ENCODE peak calls at places on chromosomes 13 and 19, in four cellular contexts. L is SK-N-SH, S is HepG2, G is GM12878. R is an unnamed sample.
A peak's percentile ranks its signal among the peaks of the same experiment; 100 is the strongest.

GRCh38 chr19:31553112-31553843 is 204.0 kb upstream of the TSHZ3 start:
- DNase-seq in L (peak; percentile 42), S (no peak), G (no peak), R (no peak)

GRCh38 chr13:29901714-29902631 is 51.6 kb upstream of the UBL3 start:
- DNase-seq in L (no peak), S (no peak), G (no peak), R (no peak)

GRCh38 chr13:41289463-41289881 is 21.6 kb upstream of the NAA16 start:
- DNase-seq in L (no peak), S (peak; percentile 97), G (no peak), R (no peak)

GRCh38 chr19:39409207-39409885 is 2.7 kb downstream of the ZFP36 start:
- DNase-seq in L (peak; percentile 75), S (peak; percentile 61), G (no peak), R (peak; percentile 81)

GRCh38 chr19:17090501-17091074 is 15.0 kb downstream of the MYO9B start:
- DNase-seq in L (no peak), S (no peak), G (no peak), R (no peak)

GRCh38 chr19:49441210-49441959 is at the start of gene SLC17A7:
- DNase-seq in L (peak; percentile 85), S (no peak), G (no peak), R (peak; percentile 87)

GRCh38 chr19:33722456-33723239 is 74.0 kb upstream of the KCTD15 start:
- DNase-seq in L (peak; percentile 65), S (no peak), G (no peak), R (no peak)

GRCh38 chr19:48713041-48713863 is 6.3 kb downstream of the MAMSTR start:
- DNase-seq in L (peak; percentile 59), S (no peak), G (no peak), R (peak; percentile 67)

GRCh38 chr13:70835349-70835748 is 727.1 kb upstream of the KLHL1 start:
- DNase-seq in L (peak; percentile 14), S (no peak), G (no peak), R (no peak)

GRCh38 chr19:1945899-1946298 is 4.9 kb downstream of the CSNK1G2 start:
- DNase-seq in L (peak; percentile 93), S (peak; percentile 58), G (no peak), R (peak; percentile 56)

GRCh38 chr19:38671654-38672053 is 24.2 kb downstream of the ACTN4 start:
- DNase-seq in L (no peak), S (no peak), G (no peak), R (no peak)

GRCh38 chr13:27794075-27794691 is 1.9 kb downstream of the GSX1 start:
- DNase-seq in L (no peak), S (no peak), G (no peak), R (no peak)

GRCh38 chr19:13207237-13208130 is 57.3 kb downstream of the IER2 start:
- DNase-seq in L (no peak), S (no peak), G (no peak), R (no peak)

GRCh38 chr19:46715620-46716012 is 1.3 kb downstream of the PRKD2 start:
- DNase-seq in L (no peak), S (no peak), G (no peak), R (no peak)

GRCh38 chr13:23960566-23961156 is 63.4 kb upstream of the C1QTNF9B start:
- DNase-seq in L (no peak), S (peak; percentile 30), G (no peak), R (no peak)

GRCh38 chr13:52010890-52011689 is at the start of gene ATP7B:
- DNase-seq in L (peak; percentile 57), S (peak; percentile 49), G (no peak), R (peak; percentile 29)

GRCh38 chr13:75368167-75368566 is 113.8 kb downstream of the TBC1D4 start:
- DNase-seq in L (no peak), S (no peak), G (no peak), R (no peak)

GRCh38 chr13:20001351-20001750 is 42.8 kb downstream of the ZMYM2 start:
- DNase-seq in L (no peak), S (no peak), G (no peak), R (no peak)

GRCh38 chr13:91459485-91459884 is 61.1 kb downstream of the GPC5 start:
- DNase-seq in L (no peak), S (peak; percentile 0), G (no peak), R (no peak)

GRCh38 chr13:23140492-23140891 is 40.3 kb upstream of the SGCG start:
- DNase-seq in L (no peak), S (no peak), G (no peak), R (no peak)

GRCh38 chr13:106810069-106810468 is 242.1 kb upstream of the ARGLU1 start:
- DNase-seq in L (no peak), S (no peak), G (no peak), R (no peak)

GRCh38 chr19:28242317-28242927 is 970.5 kb downstream of the UQCRFS1 start:
- DNase-seq in L (peak; percentile 44), S (no peak), G (no peak), R (peak; percentile 61)

GRCh38 chr13:24727731-24728601 is 36.0 kb upstream of the RNF17 start:
- DNase-seq in L (peak; percentile 85), S (peak; percentile 76), G (peak; percentile 43), R (peak; percentile 54)

GRCh38 chr13:98854448-98854847 is 102.0 kb upstream of the SLC15A1 start:
- DNase-seq in L (no peak), S (no peak), G (no peak), R (no peak)

GRCh38 chr19:33456076-33456844 is 65.3 kb downstream of the PEPD start:
- DNase-seq in L (no peak), S (no peak), G (no peak), R (no peak)

GRCh38 chr19:12996542-12997094 is 1.3 kb downstream of the NFIX start:
- DNase-seq in L (peak; percentile 52), S (peak; percentile 38), G (no peak), R (peak; percentile 67)

GRCh38 chr13:27967736-27968315 is 1.3 kb downstream of the CDX2 start:
- DNase-seq in L (peak; percentile 25), S (no peak), G (no peak), R (no peak)

GRCh38 chr19:18435848-18436631 is 1.9 kb downstream of the ISYNA1 start:
- DNase-seq in L (no peak), S (no peak), G (no peak), R (no peak)

GRCh38 chr19:18438331-18439024 is 545 bp upstream of the ISYNA1 start:
- DNase-seq in L (no peak), S (peak; percentile 63), G (no peak), R (peak; percentile 74)

GRCh38 chr19:18435185-18435841 is 2.6 kb downstream of the ISYNA1 start:
- DNase-seq in L (no peak), S (no peak), G (no peak), R (no peak)

GRCh38 chr19:18437481-18438330 is at the start of gene ISYNA1:
- DNase-seq in L (peak; percentile 94), S (peak; percentile 14), G (no peak), R (peak; percentile 85)

GRCh38 chr19:18436651-18437478 is 1.1 kb downstream of the ISYNA1 start:
- DNase-seq in L (peak; percentile 95), S (peak; percentile 57), G (no peak), R (peak; percentile 83)
- TF ChIP-seq NFIC in L (peak; percentile 43), S (no peak), G (no peak), R (peak; percentile 72)

GRCh38 chr13:78029891-78030290 is 111.3 kb upstream of the EDNRB start:
- DNase-seq in L (no peak), S (no peak), G (no peak), R (no peak)

GRCh38 chr13:78032132-78032531 is 113.5 kb upstream of the EDNRB start:
- DNase-seq in L (no peak), S (no peak), G (no peak), R (no peak)

GRCh38 chr13:78024996-78025395 is 106.4 kb upstream of the EDNRB start:
- DNase-seq in L (no peak), S (no peak), G (no peak), R (no peak)

GRCh38 chr13:78030351-78030750 is 111.7 kb upstream of the EDNRB start:
- DNase-seq in L (no peak), S (no peak), G (no peak), R (no peak)

DNA sequence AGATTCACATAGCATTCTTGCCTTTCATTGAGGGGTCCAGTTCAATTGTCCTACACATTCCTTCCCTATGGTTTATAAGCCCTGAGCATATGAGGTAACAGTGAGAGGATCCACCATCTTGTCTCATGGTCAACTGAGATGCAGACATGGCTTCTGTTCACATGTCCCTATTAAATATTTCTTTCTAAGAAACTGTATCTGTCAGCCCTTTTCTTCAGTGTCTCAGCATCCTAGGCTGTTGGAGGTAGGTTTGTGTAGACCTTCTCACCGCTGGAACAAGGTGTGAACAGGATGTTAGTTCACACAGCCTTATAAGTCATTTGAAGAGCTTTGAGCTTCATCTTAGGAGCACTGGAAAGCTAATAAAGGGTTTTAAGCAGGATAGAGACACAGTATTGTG is 110.3 kb upstream of the EDNRB start:
- DNase-seq in L (no peak), S (no peak), G (no peak), R (no peak)
- TF ChIP-seq NFIC in L (no peak), S (no peak), G (no peak), R (no peak)

GRCh38 chr19:45138303-45138751 is 22.5 kb downstream of the NKPD1 start:
- DNase-seq in L (no peak), S (no peak), G (no peak), R (peak; percentile 54)

GRCh38 chr19:45139286-45140143 is 21.3 kb downstream of the NKPD1 start:
- DNase-seq in L (no peak), S (no peak), G (no peak), R (no peak)

GRCh38 chr19:45137179-45137761 is 23.5 kb downstream of the NKPD1 start:
- DNase-seq in L (peak; percentile 63), S (no peak), G (peak; percentile 93), R (no peak)

GRCh38 chr19:45135176-45135575 is 25.6 kb downstream of the NKPD1 start:
- DNase-seq in L (no peak), S (no peak), G (no peak), R (no peak)

DNA sequence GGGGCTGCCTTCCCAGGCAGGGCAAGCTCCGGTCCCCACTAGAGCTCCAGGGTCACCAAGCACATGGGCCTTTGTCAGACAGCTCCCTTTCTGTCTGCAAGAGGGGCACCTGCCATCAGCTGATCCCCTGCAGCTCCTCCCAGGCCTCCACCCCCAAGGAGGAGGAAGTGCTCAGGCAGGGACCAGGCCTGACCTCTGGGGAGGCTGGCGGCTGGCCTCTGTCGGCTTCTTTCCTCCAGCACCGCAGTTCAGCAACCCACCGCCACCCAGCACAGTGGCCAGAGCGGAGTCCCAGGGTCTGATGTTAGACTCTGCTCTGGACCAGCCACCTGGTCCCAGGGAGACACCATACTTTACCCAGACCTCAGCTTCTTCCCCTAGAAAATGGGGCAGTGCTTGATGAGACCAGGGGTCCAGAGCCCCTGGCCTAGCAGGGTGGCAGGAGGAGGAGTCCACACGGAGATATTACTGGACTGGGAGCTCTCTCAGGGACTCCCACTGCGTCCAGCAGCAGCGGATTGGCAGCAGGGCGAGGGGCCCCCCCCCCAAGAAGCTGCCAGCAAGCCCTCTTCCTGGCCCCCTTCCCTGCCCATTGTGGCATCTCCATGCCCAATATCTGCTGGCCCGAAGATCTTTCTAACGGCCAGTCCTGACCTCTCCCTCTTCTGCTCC is 24.1 kb downstream of the NKPD1 start:
- DNase-seq in L (peak; percentile 62), S (no peak), G (no peak), R (no peak)
- TF ChIP-seq NFIC in L (no peak), S (no peak), G (no peak), R (no peak)

DNA sequence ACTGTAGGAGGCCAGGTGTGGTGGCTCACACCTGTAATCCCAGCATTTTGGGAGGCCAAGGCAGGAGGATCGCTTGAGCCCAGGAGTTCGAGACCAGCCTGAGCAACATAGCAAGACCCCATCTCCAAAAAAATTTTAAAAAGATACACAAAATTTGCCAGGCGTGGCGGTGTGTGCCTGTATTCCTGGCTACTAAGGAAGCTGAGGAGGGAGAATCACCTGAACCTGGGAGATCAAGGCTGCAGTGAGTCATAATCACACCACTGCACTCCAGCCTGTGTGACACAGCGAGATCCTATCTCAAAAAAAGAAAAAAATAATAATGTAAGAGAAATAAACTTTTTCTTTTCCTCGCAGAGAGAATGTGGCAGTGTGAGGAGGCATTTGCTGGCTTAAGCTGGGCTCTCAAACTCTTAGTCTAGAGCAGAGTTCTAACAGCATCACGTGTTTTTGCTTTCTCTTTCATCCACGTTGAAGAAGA is 21.1 kb downstream of the FAM187B start:
- DNase-seq in L (no peak), S (no peak), G (no peak), R (no peak)
- TF ChIP-seq NFIC in L (no peak), S (no peak), G (no peak), R (no peak)

R was measured in K562.